ENCODE peak calls at places on chromosomes 4 and X, in seven cellular contexts. K, P, W, I, V, X and Q are unnamed samples.

GRCh38 chr4:38967260-38968095 is 64.7 kb downstream of the TMEM156 start:
- DNase-seq in K (peak), W (no peak), I (no peak), X (no peak), P (no peak), V (peak), Q (no peak)

GRCh38 chr4:23788460-23788859 is 101.4 kb downstream of the PPARGC1A start:
- DNase-seq in I (no peak), P (no peak), W (no peak), K (no peak), V (no peak), X (peak), Q (no peak)

GRCh38 chrX:149248073-149248625 is 257.0 kb downstream of the IDS start:
- DNase-seq in X (no peak), V (no peak), K (peak), P (no peak), W (no peak), I (no peak), Q (no peak)

GRCh38 chr4:83535520-83535944 is 376 bp upstream of the GPAT3 start:
- DNase-seq in W (no peak), K (peak), X (peak), V (peak), I (no peak), P (peak), Q (no peak)

GRCh38 chr4:8386731-8387130 is 53.8 kb downstream of the ACOX3 start:
- DNase-seq in I (no peak), P (no peak), W (no peak), K (no peak), V (no peak), X (no peak), Q (no peak)

GRCh38 chr4:127782275-127783025 is at the start of gene HSPA4L:
- DNase-seq in V (peak), K (peak), P (peak), W (peak), I (peak), X (peak), Q (peak)

GRCh38 chrX:150897371-150898319 is 823 bp downstream of the CD99L2 start:
- DNase-seq in V (peak), P (peak), X (peak), K (no peak), W (peak), I (no peak), Q (peak)

GRCh38 chr4:184385705-184386141 is 88.6 kb downstream of the IRF2 start:
- DNase-seq in V (no peak), W (no peak), X (peak), K (no peak), P (peak), I (no peak), Q (no peak)

GRCh38 chr4:122776916-122777315 is 44.4 kb downstream of the BBS12 start:
- DNase-seq in W (no peak), I (no peak), X (peak), K (no peak), V (no peak), P (no peak), Q (no peak)

GRCh38 chr4:108166038-108166437 is 2.7 kb downstream of the LEF1 start:
- DNase-seq in X (no peak), K (no peak), V (no peak), W (no peak), P (no peak), I (no peak), Q (no peak)

GRCh38 chr4:14701896-14702295 is 300.4 kb upstream of the CPEB2 start:
- DNase-seq in X (no peak), V (peak), I (no peak), P (peak), W (no peak), K (no peak), Q (no peak)

GRCh38 chr4:96642486-96642885 is 802.6 kb downstream of the PDHA2 start:
- DNase-seq in K (no peak), W (no peak), I (no peak), V (no peak), P (no peak), X (no peak), Q (no peak)

GRCh38 chr4:183329954-183330742 is 7.9 kb upstream of the CLDN24 start:
- DNase-seq in I (no peak), K (no peak), W (no peak), V (no peak), X (no peak), P (no peak), Q (no peak)
- H3K27ac ChIP-seq in I (no peak), K (no peak), W (no peak), V (no peak), X (no peak), P (no peak), Q (no peak)

GRCh38 chr4:109916003-109916399 is 3.3 kb downstream of the EGF start:
- DNase-seq in X (no peak), P (no peak), V (no peak), W (no peak), I (no peak), K (no peak), Q (no peak)
- H3K4me3 ChIP-seq in X (no peak), P (no peak), V (no peak), W (no peak), I (no peak), K (no peak), Q (no peak)

DNA sequence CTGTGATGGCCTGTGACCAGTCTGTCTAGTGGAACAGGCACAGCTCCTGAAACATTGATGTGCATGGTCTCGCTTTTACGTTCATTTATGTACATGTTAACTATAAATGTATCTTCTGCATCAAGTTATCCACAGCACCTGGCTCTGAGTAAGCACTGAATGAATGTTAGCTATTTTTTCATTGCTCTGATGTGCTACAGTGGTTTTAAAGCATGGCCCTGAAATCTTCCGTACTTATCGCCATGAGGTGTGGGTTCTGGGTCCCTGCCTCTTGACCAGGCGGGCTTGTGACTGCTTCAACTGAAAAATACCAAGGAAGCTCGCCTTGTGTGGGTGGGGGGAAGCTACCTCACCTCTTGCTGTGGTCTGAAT is 20.3 kb upstream of the KIAA0232 start:
- DNase-seq in I (no peak), P (no peak), W (no peak), K (no peak), V (no peak), X (no peak), Q (no peak)
- H3K27ac ChIP-seq in I (no peak), P (no peak), W (no peak), K (no peak), V (no peak), X (no peak), Q (no peak)

DNA sequence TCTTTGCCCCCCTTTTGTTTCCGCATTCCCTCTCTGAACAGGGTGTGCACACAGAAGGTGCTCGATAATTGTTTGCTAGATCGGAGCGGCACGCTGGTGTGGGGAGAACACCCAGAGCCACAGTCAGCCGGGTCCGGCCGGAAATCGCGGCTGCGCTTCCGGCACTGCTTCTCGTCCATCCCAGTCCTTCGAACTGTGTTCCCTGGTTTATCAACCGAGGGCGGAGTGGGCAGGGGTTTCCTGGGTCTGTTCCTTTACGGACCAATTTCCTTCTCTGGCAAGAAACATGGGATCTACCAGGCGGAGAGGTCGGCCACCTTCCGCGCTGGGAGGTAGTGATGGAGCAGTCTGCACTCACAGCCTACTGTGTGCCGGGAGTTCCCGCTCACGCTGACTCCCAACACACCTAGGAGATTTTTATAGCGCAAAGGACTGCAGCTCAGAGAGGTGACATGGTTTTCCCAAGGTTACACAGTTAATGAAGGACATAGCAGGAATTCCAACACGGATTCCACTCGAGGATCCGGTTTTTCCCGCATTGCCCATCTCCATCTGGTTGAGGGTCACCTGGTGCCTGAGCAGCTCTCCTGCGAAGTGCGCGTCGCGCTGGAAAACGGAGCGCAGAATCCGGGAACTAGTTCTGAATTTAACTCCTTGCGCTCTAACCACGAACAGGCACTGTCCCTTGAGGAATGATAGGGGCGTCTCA is 6.8 kb downstream of the MSX1 start:
- DNase-seq in W (no peak), I (no peak), P (no peak), V (no peak), X (no peak), K (no peak), Q (no peak)
- H3K4me3 ChIP-seq in W (peak), I (no peak), P (peak), V (no peak), X (no peak), K (no peak), Q (no peak)